ENCODE peak calls at places on chromosomes 6 and 20, in six cellular contexts. Z, G, N, Y, V and O are unnamed samples.
A peak's percentile ranks its signal among the peaks of the same experiment; 100 is the strongest.

GRCh38 chr6:164690241-164690640 is 619.2 kb downstream of the C6orf118 start:
- DNase-seq in Z (no peak), G (no peak), N (no peak), Y (no peak), V (no peak), O (no peak)

GRCh38 chr6:12545837-12546658 is 170.5 kb upstream of the PHACTR1 start:
- DNase-seq in Z (no peak), G (no peak), N (no peak), Y (peak; percentile 27), V (no peak), O (no peak)

GRCh38 chr20:8364734-8365078 is 232.6 kb downstream of the PLCB1 start:
- DNase-seq in Z (no peak), G (no peak), N (no peak), Y (no peak), V (no peak), O (no peak)

GRCh38 chr6:29797120-29797519 is 30.5 kb upstream of the HLA-G start:
- DNase-seq in Z (no peak), G (no peak), N (no peak), Y (no peak), V (no peak), O (no peak)

GRCh38 chr20:3137492-3137891 is 22.2 kb downstream of the FASTKD5 start:
- DNase-seq in Z (no peak), G (no peak), N (no peak), Y (no peak), V (no peak), O (no peak)

GRCh38 chr6:14612016-14612415 is 494.4 kb downstream of the CD83 start:
- DNase-seq in Z (no peak), G (no peak), N (no peak), Y (no peak), V (no peak), O (no peak)

GRCh38 chr20:44586986-44587980 is 4.9 kb downstream of the PKIG start:
- DNase-seq in Z (no peak), G (no peak), N (no peak), Y (no peak), V (no peak), O (no peak)

GRCh38 chr20:51272392-51272791 is 249.5 kb upstream of the KCNG1 start:
- DNase-seq in Z (no peak), G (no peak), N (no peak), Y (no peak), V (no peak), O (no peak)

GRCh38 chr6:158027590-158028285 is 46.1 kb downstream of the SYNJ2 start:
- DNase-seq in Z (no peak), G (no peak), N (no peak), Y (no peak), V (no peak), O (no peak)

GRCh38 chr6:79719248-79719975 is 88.3 kb downstream of the SH3BGRL2 start:
- DNase-seq in Z (no peak), G (no peak), N (no peak), Y (peak; percentile 10), V (no peak), O (no peak)

GRCh38 chr20:53349730-53350129 is 243.9 kb downstream of the ZNF217 start:
- DNase-seq in Z (no peak), G (no peak), N (no peak), Y (no peak), V (no peak), O (no peak)

GRCh38 chr20:48904566-48905321 is 16.8 kb upstream of the ARFGEF2 start:
- DNase-seq in Z (peak; percentile 65), G (peak; percentile 53), N (no peak), Y (peak; percentile 75), V (no peak), O (peak; percentile 71)

GRCh38 chr6:71733970-71734899 is 152.1 kb upstream of the RIMS1 start:
- DNase-seq in Z (no peak), G (no peak), N (no peak), Y (no peak), V (no peak), O (no peak)

GRCh38 chr20:4766631-4767030 is 44.9 kb downstream of the PRND start:
- DNase-seq in Z (no peak), G (no peak), N (no peak), Y (no peak), V (no peak), O (no peak)

GRCh38 chr20:57432874-57433491 is 41.8 kb downstream of the RBM38 start:
- DNase-seq in Z (peak; percentile 92), G (peak; percentile 57), N (no peak), Y (peak; percentile 72), V (peak; percentile 88), O (peak; percentile 56)

GRCh38 chr6:129188795-129189194 is 305.9 kb downstream of the LAMA2 start:
- DNase-seq in Z (no peak), G (no peak), N (no peak), Y (no peak), V (no peak), O (no peak)

GRCh38 chr6:146770965-146771735 is 172.4 kb downstream of the ADGB start:
- DNase-seq in Z (no peak), G (peak; percentile 28), N (peak; percentile 17), Y (no peak), V (peak; percentile 9), O (peak; percentile 43)

GRCh38 chr6:146635174-146635573 is 36.4 kb downstream of the ADGB start:
- DNase-seq in Z (no peak), G (no peak), N (no peak), Y (no peak), V (no peak), O (no peak)

GRCh38 chr6:24494726-24495515 is at the start of gene ALDH5A1:
- DNase-seq in Z (peak; percentile 85), G (peak; percentile 73), N (peak; percentile 37), Y (peak; percentile 85), V (peak; percentile 95), O (peak; percentile 77)

GRCh38 chr20:5919634-5920544 is 30.4 kb downstream of the TRMT6 start:
- DNase-seq in Z (no peak), G (no peak), N (no peak), Y (no peak), V (no peak), O (no peak)

GRCh38 chr20:35907017-35907685 is 47.2 kb downstream of the SCAND1 start:
- DNase-seq in Z (no peak), G (no peak), N (no peak), Y (no peak), V (no peak), O (no peak)

GRCh38 chr6:11193434-11193833 is 39.0 kb downstream of the NEDD9 start:
- DNase-seq in Z (no peak), G (no peak), N (no peak), Y (no peak), V (no peak), O (no peak)

GRCh38 chr6:97586344-97586743 is 303.3 kb upstream of the MMS22L start:
- DNase-seq in Z (peak; percentile 16), G (no peak), N (no peak), Y (no peak), V (no peak), O (no peak)

GRCh38 chr6:134503542-134504281 is 185.8 kb upstream of the SGK1 start:
- DNase-seq in Z (no peak), G (no peak), N (peak; percentile 46), Y (no peak), V (no peak), O (no peak)
- TF ChIP-seq CTCF in Z (no peak), G (no peak), N (no peak), Y (no peak), V (no peak), O (no peak)

GRCh38 chr6:37637562-37638413 is 59.9 kb downstream of the MDGA1 start:
- DNase-seq in Z (no peak), G (no peak), N (no peak), Y (no peak), V (no peak), O (no peak)
- TF ChIP-seq CTCF in Z (no peak), G (no peak), N (no peak), Y (no peak), V (no peak), O (no peak)

GRCh38 chr6:117840541-117840983 is 66.5 kb upstream of the SLC35F1 start:
- DNase-seq in Z (peak; percentile 31), G (no peak), N (no peak), Y (peak; percentile 47), V (no peak), O (peak; percentile 8)
- TF ChIP-seq CTCF in Z (peak; percentile 30), G (no peak), N (no peak), Y (no peak), V (no peak), O (peak; percentile 16)

GRCh38 chr20:18063676-18064075 is 6.0 kb upstream of the OVOL2 start:
- DNase-seq in Z (no peak), G (no peak), N (no peak), Y (no peak), V (no peak), O (no peak)

GRCh38 chr20:18072532-18072931 is 14.8 kb upstream of the OVOL2 start:
- DNase-seq in Z (no peak), G (no peak), N (no peak), Y (no peak), V (no peak), O (no peak)

GRCh38 chr20:18066421-18067333 is 9.0 kb upstream of the OVOL2 start:
- DNase-seq in Z (no peak), G (no peak), N (no peak), Y (no peak), V (no peak), O (no peak)
- TF ChIP-seq CTCF in Z (no peak), G (no peak), N (no peak), Y (no peak), V (no peak), O (no peak)

GRCh38 chr6:99132026-99132425 is 184.3 kb upstream of the FBXL4 start:
- DNase-seq in Z (no peak), G (no peak), N (no peak), Y (no peak), V (peak; percentile 10), O (no peak)

GRCh38 chr6:99129835-99130234 is 182.1 kb upstream of the FBXL4 start:
- DNase-seq in Z (no peak), G (no peak), N (no peak), Y (no peak), V (no peak), O (no peak)

GRCh38 chr6:99130897-99131873 is 183.4 kb upstream of the FBXL4 start:
- DNase-seq in Z (no peak), G (no peak), N (no peak), Y (no peak), V (no peak), O (no peak)
- TF ChIP-seq CTCF in Z (no peak), G (no peak), N (no peak), Y (no peak), V (no peak), O (no peak)

DNA sequence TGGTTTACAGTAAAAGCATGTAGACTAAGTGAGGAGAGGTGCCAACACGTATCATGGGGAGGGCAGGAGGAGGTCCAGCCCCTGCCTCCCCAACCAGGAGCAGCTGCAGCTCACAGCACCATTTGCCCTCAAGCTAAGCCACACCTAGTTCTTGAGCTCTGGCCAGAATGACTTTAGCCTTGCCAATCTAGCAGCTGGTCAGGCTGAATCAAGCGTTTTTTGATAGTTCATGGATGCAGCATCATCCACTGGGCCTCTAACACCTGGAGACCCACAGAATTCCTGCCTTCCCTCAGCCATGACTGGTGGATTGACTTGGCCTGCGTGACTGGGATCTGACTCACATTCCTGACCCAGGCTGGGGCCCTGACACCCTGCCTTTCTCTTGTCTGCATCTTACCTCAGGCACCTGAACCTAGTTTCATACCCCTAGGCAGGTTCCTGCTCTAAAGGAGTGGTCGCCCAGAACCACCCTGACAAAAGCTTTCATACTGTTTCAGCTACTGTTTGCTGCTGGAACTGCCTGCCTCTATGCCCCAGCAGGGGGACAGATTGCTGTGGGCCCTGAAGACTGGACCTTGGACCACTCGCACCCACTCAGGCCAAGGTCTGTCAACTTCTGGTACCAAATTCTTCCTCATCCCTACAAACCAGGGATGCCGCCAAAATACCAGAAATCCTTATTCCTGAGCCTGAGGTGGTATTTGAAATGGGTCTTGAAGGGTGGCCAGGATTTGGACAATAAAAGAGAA is 122.3 kb downstream of the QRSL1 start:
- DNase-seq in Z (no peak), G (no peak), N (no peak), Y (peak; percentile 54), V (no peak), O (peak; percentile 90)
- TF ChIP-seq CTCF in Z (no peak), G (no peak), N (no peak), Y (no peak), V (no peak), O (no peak)